ENCODE peak calls at places on chromosomes 4 and X, in seven cellular contexts. One of them, this sample, is unnamed.
A peak's percentile ranks its signal among the peaks of the same experiment; 100 is the strongest.

GRCh38 chrX:77628294-77629025 is 157.6 kb downstream of the ATRX start:
- DNase-seq in COR-L47: no peak
- DNase-seq in stimulated activated CD4-positive, alpha-beta T cell treated with anti-CD3 and anti-CD28 coated beads, TNF-alpha, amount 100 ng/mL, for 48 hours: no peak
- DNase-seq in choroid plexus epithelial cell: peak; percentile 5
- DNase-seq in midbrain: no peak
- DNase-seq in astrocyte of the hippocampus: no peak
- DNase-seq in D341Med: no peak
- DNase-seq in this sample: no peak

GRCh38 chr4:188031751-188032150 is 36.2 kb downstream of the ZFP42 start:
- DNase-seq in choroid plexus epithelial cell: no peak
- DNase-seq in stimulated activated CD4-positive, alpha-beta T cell treated with anti-CD3 and anti-CD28 coated beads, TNF-alpha, amount 100 ng/mL, for 48 hours: no peak
- DNase-seq in astrocyte of the hippocampus: no peak
- DNase-seq in D341Med: no peak
- DNase-seq in COR-L47: no peak
- DNase-seq in midbrain: no peak
- DNase-seq in this sample: no peak

GRCh38 chr4:17385403-17385802 is 126.5 kb downstream of the QDPR start:
- DNase-seq in choroid plexus epithelial cell: peak; percentile 70
- DNase-seq in astrocyte of the hippocampus: peak; percentile 32
- DNase-seq in stimulated activated CD4-positive, alpha-beta T cell treated with anti-CD3 and anti-CD28 coated beads, TNF-alpha, amount 100 ng/mL, for 48 hours: no peak
- DNase-seq in midbrain: peak; percentile 26
- DNase-seq in COR-L47: no peak
- DNase-seq in D341Med: no peak
- DNase-seq in this sample: peak; percentile 68

GRCh38 chr4:7023486-7023885 is 19.7 kb upstream of the TADA2B start:
- DNase-seq in astrocyte of the hippocampus: no peak
- DNase-seq in midbrain: no peak
- DNase-seq in stimulated activated CD4-positive, alpha-beta T cell treated with anti-CD3 and anti-CD28 coated beads, TNF-alpha, amount 100 ng/mL, for 48 hours: no peak
- DNase-seq in choroid plexus epithelial cell: no peak
- DNase-seq in D341Med: no peak
- DNase-seq in COR-L47: no peak
- DNase-seq in this sample: no peak

GRCh38 chr4:83252782-83253405 is 31.7 kb downstream of the COQ2 start:
- DNase-seq in midbrain: peak; percentile 25
- DNase-seq in choroid plexus epithelial cell: peak; percentile 92
- DNase-seq in stimulated activated CD4-positive, alpha-beta T cell treated with anti-CD3 and anti-CD28 coated beads, TNF-alpha, amount 100 ng/mL, for 48 hours: peak; percentile 41
- DNase-seq in COR-L47: peak; percentile 67
- DNase-seq in astrocyte of the hippocampus: peak; percentile 66
- DNase-seq in D341Med: peak; percentile 76
- DNase-seq in this sample: peak; percentile 58

GRCh38 chr4:52507774-52508173 is 151.3 kb downstream of the USP46 start:
- DNase-seq in astrocyte of the hippocampus: peak; percentile 24
- DNase-seq in D341Med: no peak
- DNase-seq in COR-L47: peak; percentile 34
- DNase-seq in choroid plexus epithelial cell: peak; percentile 34
- DNase-seq in midbrain: no peak
- DNase-seq in stimulated activated CD4-positive, alpha-beta T cell treated with anti-CD3 and anti-CD28 coated beads, TNF-alpha, amount 100 ng/mL, for 48 hours: no peak
- DNase-seq in this sample: no peak

GRCh38 chrX:108018659-108019381 is 26.0 kb upstream of the VSIG1 start:
- DNase-seq in astrocyte of the hippocampus: no peak
- DNase-seq in stimulated activated CD4-positive, alpha-beta T cell treated with anti-CD3 and anti-CD28 coated beads, TNF-alpha, amount 100 ng/mL, for 48 hours: no peak
- DNase-seq in COR-L47: no peak
- DNase-seq in D341Med: no peak
- DNase-seq in midbrain: no peak
- DNase-seq in choroid plexus epithelial cell: no peak
- DNase-seq in this sample: no peak

GRCh38 chr4:80538276-80538926 is 202.9 kb downstream of the CFAP299 start:
- DNase-seq in COR-L47: no peak
- DNase-seq in choroid plexus epithelial cell: no peak
- DNase-seq in astrocyte of the hippocampus: peak; percentile 16
- DNase-seq in midbrain: no peak
- DNase-seq in stimulated activated CD4-positive, alpha-beta T cell treated with anti-CD3 and anti-CD28 coated beads, TNF-alpha, amount 100 ng/mL, for 48 hours: no peak
- DNase-seq in D341Med: no peak
- DNase-seq in this sample: no peak

GRCh38 chr4:84503495-84504437 is 4.7 kb upstream of the NKX6-1 start:
- DNase-seq in stimulated activated CD4-positive, alpha-beta T cell treated with anti-CD3 and anti-CD28 coated beads, TNF-alpha, amount 100 ng/mL, for 48 hours: no peak
- DNase-seq in D341Med: peak; percentile 71
- DNase-seq in choroid plexus epithelial cell: peak; percentile 88
- DNase-seq in COR-L47: peak; percentile 55
- DNase-seq in astrocyte of the hippocampus: peak; percentile 80
- DNase-seq in midbrain: peak; percentile 79
- DNase-seq in this sample: peak; percentile 77

GRCh38 chr4:154312246-154312645 is 179.4 kb downstream of the DCHS2 start:
- DNase-seq in astrocyte of the hippocampus: no peak
- DNase-seq in stimulated activated CD4-positive, alpha-beta T cell treated with anti-CD3 and anti-CD28 coated beads, TNF-alpha, amount 100 ng/mL, for 48 hours: no peak
- DNase-seq in COR-L47: no peak
- DNase-seq in D341Med: no peak
- DNase-seq in choroid plexus epithelial cell: no peak
- DNase-seq in midbrain: no peak
- DNase-seq in this sample: no peak

GRCh38 chrX:55480390-55481062 is 9.1 kb downstream of the USP51 start:
- DNase-seq in D341Med: no peak
- DNase-seq in COR-L47: no peak
- DNase-seq in stimulated activated CD4-positive, alpha-beta T cell treated with anti-CD3 and anti-CD28 coated beads, TNF-alpha, amount 100 ng/mL, for 48 hours: no peak
- DNase-seq in astrocyte of the hippocampus: no peak
- DNase-seq in midbrain: no peak
- DNase-seq in choroid plexus epithelial cell: no peak
- DNase-seq in this sample: no peak

GRCh38 chr4:10095296-10095991 is 21.2 kb downstream of the WDR1 start:
- DNase-seq in astrocyte of the hippocampus: no peak
- DNase-seq in stimulated activated CD4-positive, alpha-beta T cell treated with anti-CD3 and anti-CD28 coated beads, TNF-alpha, amount 100 ng/mL, for 48 hours: no peak
- DNase-seq in choroid plexus epithelial cell: no peak
- DNase-seq in midbrain: no peak
- DNase-seq in COR-L47: no peak
- DNase-seq in D341Med: no peak
- DNase-seq in this sample: no peak